ENCODE peak calls at places on chromosomes 2 and 18, in nine cellular contexts. V is GDM1; X is CD4-positive, alpha-beta T cell; E is GM10248; M is A549; J is activated CD4-positive, CD25-positive, alpha-beta regulatory T cell treated with anti-CD3 and anti-CD28 coated beads, Interleukin-2, amount 50 U/mL, for 72 hours; N is cardiac muscle cell; H is neuronal stem cell; D is stimulated activated CD8-positive, alpha-beta memory T cell treated with anti-CD3 and anti-CD28 coated beads, Interleukin-4, amount 100 ng/mL, for 1 hour. Z is an unnamed sample.

GRCh38 chr2:31238906-31239841 is 5.2 kb downstream of the EHD3 start:
- DNase-seq in V (no peak), X (no peak), E (no peak), M (no peak), J (no peak), N (no peak), H (no peak), D (no peak), Z (no peak)

GRCh38 chr2:236527198-236527640 is 42.4 kb upstream of the ACKR3 start:
- DNase-seq in V (no peak), X (no peak), E (no peak), M (no peak), J (no peak), N (peak), H (no peak), D (no peak), Z (no peak)

GRCh38 chr2:183614797-183615429 is 490.7 kb downstream of the NUP35 start:
- DNase-seq in V (no peak), X (no peak), E (no peak), M (no peak), J (no peak), N (peak), H (no peak), D (no peak), Z (no peak)

GRCh38 chr2:128309341-128310093 is 9.2 kb downstream of the HS6ST1 start:
- DNase-seq in V (no peak), X (peak), E (no peak), M (no peak), J (no peak), N (peak), H (peak), D (no peak), Z (peak)

GRCh38 chr2:11370377-11371098 is 26.1 kb upstream of the ROCK2 start:
- DNase-seq in V (no peak), X (no peak), E (no peak), M (peak), J (no peak), N (no peak), H (no peak), D (no peak), Z (no peak)

GRCh38 chr2:42931147-42931817 is 138.9 kb upstream of the HAAO start:
- DNase-seq in V (no peak), X (no peak), E (no peak), M (no peak), J (no peak), N (peak), H (no peak), D (no peak), Z (peak)

GRCh38 chr18:41873730-41874129 is 81.3 kb upstream of the PIK3C3 start:
- DNase-seq in V (no peak), X (no peak), E (no peak), M (no peak), J (no peak), N (no peak), H (no peak), D (no peak), Z (no peak)

GRCh38 chr2:207046642-207047213 is 107.4 kb downstream of the CPO start:
- DNase-seq in V (no peak), X (peak), E (peak), M (no peak), J (no peak), N (no peak), H (no peak), D (no peak), Z (no peak)

GRCh38 chr2:1976725-1977416 is 232.6 kb upstream of the PXDN start:
- DNase-seq in V (no peak), X (no peak), E (no peak), M (no peak), J (no peak), N (no peak), H (no peak), D (no peak), Z (no peak)

GRCh38 chr2:232493701-232494426 is 6.2 kb upstream of the ECEL1 start:
- DNase-seq in V (no peak), X (no peak), E (no peak), M (no peak), J (no peak), N (no peak), H (no peak), D (no peak), Z (no peak)

GRCh38 chr2:222440670-222441422 is 16.5 kb downstream of the SGPP2 start:
- DNase-seq in V (no peak), X (no peak), E (no peak), M (no peak), J (no peak), N (no peak), H (no peak), D (no peak), Z (peak)

GRCh38 chr2:6865346-6866238 is at the start of gene CMPK2:
- DNase-seq in V (peak), X (peak), E (peak), M (peak), J (peak), N (peak), H (peak), D (peak), Z (peak)

GRCh38 chr18:60549338-60549960 is 176.9 kb upstream of the MC4R start:
- DNase-seq in V (no peak), X (no peak), E (peak), M (peak), J (no peak), N (peak), H (peak), D (no peak), Z (peak)

GRCh38 chr2:232781765-232782164 is 5.4 kb upstream of the KCNJ13 start:
- DNase-seq in V (no peak), X (no peak), E (peak), M (peak), J (no peak), N (no peak), H (no peak), D (no peak), Z (no peak)

GRCh38 chr2:84694088-84694622 is 177.9 kb downstream of the DNAH6 start:
- DNase-seq in V (no peak), X (peak), E (no peak), M (no peak), J (no peak), N (no peak), H (no peak), D (no peak), Z (no peak)

Z was measured in nephron progenitor cell.